ENCODE peak calls at places on chromosomes 11 and 22, in five cellular contexts. C is mesenchymal stem cell, M is H1, W is H9, J is neuronal stem cell. Z is an unnamed sample.

GRCh38 chr11:88174627-88175003 is 628 bp downstream of the RAB38 start:
- DNase-seq in C (peak; percentile 90), M (no peak), W (peak; percentile 41), J (peak; percentile 29), Z (peak; percentile 17)

GRCh38 chr11:86291466-86292262 is 10.4 kb upstream of the HIKESHI start:
- DNase-seq in C (peak; percentile 57), M (peak; percentile 79), W (peak; percentile 43), J (peak; percentile 57), Z (peak; percentile 23)

GRCh38 chr11:61023086-61024035 is 51.9 kb downstream of the CD6 start:
- DNase-seq in C (no peak), M (no peak), W (no peak), J (no peak), Z (no peak)

GRCh38 chr11:91396243-91397133 is 828.1 kb upstream of the FAT3 start:
- DNase-seq in C (peak; percentile 8), M (no peak), W (no peak), J (no peak), Z (peak; percentile 55)

GRCh38 chr11:72228844-72229231 is 4.3 kb downstream of the INPPL1 start:
- DNase-seq in C (no peak), M (no peak), W (no peak), J (no peak), Z (peak; percentile 6)

GRCh38 chr11:128026596-128026995 is 560.8 kb downstream of the ETS1 start:
- DNase-seq in C (peak; percentile 98), M (no peak), W (no peak), J (no peak), Z (peak; percentile 95)

GRCh38 chr11:8593935-8594909 is at the start of gene STK33:
- DNase-seq in C (peak; percentile 13), M (peak; percentile 88), W (peak; percentile 86), J (peak; percentile 69), Z (peak; percentile 13)

GRCh38 chr22:18057568-18058209 is 20.1 kb upstream of the PEX26 start:
- DNase-seq in C (peak; percentile 93), M (no peak), W (no peak), J (no peak), Z (peak; percentile 66)

GRCh38 chr11:13644997-13645667 is 23.3 kb upstream of the FAR1 start:
- DNase-seq in C (no peak), M (no peak), W (no peak), J (no peak), Z (peak; percentile 77)

GRCh38 chr11:125433454-125434121 is 62.5 kb downstream of the FEZ1 start:
- DNase-seq in C (peak; percentile 63), M (peak; percentile 76), W (peak; percentile 87), J (peak; percentile 48), Z (peak; percentile 32)

GRCh38 chr22:40070701-40071100 is 75.9 kb downstream of the FAM83F start:
- DNase-seq in C (peak; percentile 26), M (no peak), W (no peak), J (no peak), Z (no peak)

GRCh38 chr11:31826530-31827438 is 15.7 kb upstream of the PAX6 start:
- DNase-seq in C (no peak), M (peak; percentile 71), W (peak; percentile 51), J (peak; percentile 45), Z (no peak)

GRCh38 chr11:62370743-62371440 is 33.6 kb downstream of the ASRGL1 start:
- DNase-seq in C (no peak), M (no peak), W (peak; percentile 67), J (no peak), Z (no peak)

GRCh38 chr11:64925536-64926449 is 1.3 kb downstream of the PPP2R5B start:
- DNase-seq in C (no peak), M (no peak), W (no peak), J (no peak), Z (no peak)

GRCh38 chr22:49632199-49633009 is 195.3 kb downstream of the BRD1 start:
- DNase-seq in C (peak; percentile 38), M (peak; percentile 84), W (peak; percentile 80), J (peak; percentile 74), Z (no peak)

GRCh38 chr22:49936973-49937757 is 18.7 kb downstream of the CRELD2 start:
- DNase-seq in C (peak; percentile 75), M (no peak), W (no peak), J (no peak), Z (no peak)

GRCh38 chr11:73334244-73335203 is 26.4 kb downstream of the ARHGEF17 start:
- DNase-seq in C (peak; percentile 96), M (no peak), W (no peak), J (no peak), Z (peak; percentile 30)

GRCh38 chr11:32173435-32173834 is 82.6 kb downstream of the RCN1 start:
- DNase-seq in C (peak; percentile 60), M (peak; percentile 79), W (peak; percentile 81), J (peak; percentile 62), Z (peak; percentile 74)

GRCh38 chr22:19526076-19526701 is 2.0 kb upstream of the CLDN5 start:
- DNase-seq in C (no peak), M (no peak), W (no peak), J (no peak), Z (no peak)

GRCh38 chr11:130227373-130227772 is 67.8 kb downstream of the ST14 start:
- DNase-seq in C (no peak), M (no peak), W (no peak), J (no peak), Z (no peak)

GRCh38 chr11:117933930-117934329 is 4.7 kb upstream of the TMPRSS13 start:
- DNase-seq in C (no peak), M (no peak), W (peak; percentile 40), J (no peak), Z (no peak)

GRCh38 chr11:108239076-108239475 is 16.2 kb downstream of the ATM start:
- DNase-seq in C (no peak), M (no peak), W (no peak), J (no peak), Z (no peak)

GRCh38 chr11:2539761-2540520 is 95.1 kb downstream of the KCNQ1 start:
- DNase-seq in C (no peak), M (no peak), W (no peak), J (no peak), Z (no peak)

GRCh38 chr11:123653997-123654565 is 343 bp downstream of the SCN3B start:
- DNase-seq in C (peak; percentile 60), M (peak; percentile 83), W (peak; percentile 66), J (peak; percentile 67), Z (peak; percentile 53)

GRCh38 chr11:12460441-12460840 is 83.1 kb downstream of the PARVA start:
- DNase-seq in C (peak; percentile 53), M (no peak), W (no peak), J (no peak), Z (no peak)

GRCh38 chr11:64610596-64610995 is 19.6 kb downstream of the SLC22A12 start:
- DNase-seq in C (no peak), M (no peak), W (no peak), J (no peak), Z (no peak)

GRCh38 chr11:35298369-35298768 is 121.0 kb downstream of the SLC1A2 start:
- DNase-seq in C (no peak), M (no peak), W (no peak), J (no peak), Z (peak; percentile 36)

GRCh38 chr11:72840780-72841179 is 26.6 kb downstream of the ATG16L2 start:
- DNase-seq in C (peak; percentile 92), M (no peak), W (no peak), J (no peak), Z (peak; percentile 37)

GRCh38 chr22:24827305-24827704 is 21.3 kb downstream of the SGSM1 start:
- DNase-seq in C (no peak), M (no peak), W (no peak), J (no peak), Z (no peak)
- H2BK12ac ChIP-seq in C (no peak overlapping the region), M (no peak overlapping the region), W (no peak overlapping the region), J (no peak overlapping the region), Z (no peak overlapping the region)

GRCh38 chr22:43925433-43926348 is 2.1 kb downstream of the PNPLA3 start:
- DNase-seq in C (peak; percentile 47), M (peak; percentile 60), W (peak; percentile 74), J (peak; percentile 80), Z (no peak)
- H2BK12ac ChIP-seq in C (peak overlapping the region; percentile 52), M (no peak overlapping the region), W (no peak overlapping the region), J (no peak overlapping the region), Z (peak overlapping the region; percentile 13)

GRCh38 chr22:42072606-42073330 is 1.3 kb upstream of the PHETA2 start:
- DNase-seq in C (no peak), M (no peak), W (no peak), J (no peak), Z (no peak)
- H2BK12ac ChIP-seq in C (no peak overlapping the region), M (peak overlapping the region; percentile 9), W (no peak overlapping the region), J (no peak overlapping the region), Z (no peak overlapping the region)

GRCh38 chr22:33024626-33025025 is 33.6 kb downstream of the SYN3 start:
- DNase-seq in C (no peak), M (no peak), W (no peak), J (no peak), Z (no peak)
- H2BK12ac ChIP-seq in C (no peak overlapping the region), M (no peak overlapping the region), W (no peak overlapping the region), J (no peak overlapping the region), Z (no peak overlapping the region)

GRCh38 chr22:24400726-24401596 is 26.4 kb upstream of the ADORA2A start:
- DNase-seq in C (peak; percentile 90), M (no peak), W (no peak), J (no peak), Z (peak; percentile 9)

GRCh38 chr22:24402460-24403192 is 24.8 kb upstream of the ADORA2A start:
- DNase-seq in C (peak; percentile 94), M (no peak), W (no peak), J (no peak), Z (peak; percentile 57)

GRCh38 chr22:24400037-24400725 is 27.2 kb upstream of the ADORA2A start:
- DNase-seq in C (no peak), M (no peak), W (no peak), J (no peak), Z (no peak)

GRCh38 chr22:24404561-24405275 is 22.7 kb upstream of the ADORA2A start:
- DNase-seq in C (no peak), M (no peak), W (no peak), J (no peak), Z (no peak)

GRCh38 chr22:24401824-24402434 is 25.5 kb upstream of the ADORA2A start:
- DNase-seq in C (no peak), M (no peak), W (no peak), J (no peak), Z (no peak)
- H2BK12ac ChIP-seq in C (peak overlapping the region; percentile 26), M (no peak overlapping the region), W (no peak overlapping the region), J (no peak overlapping the region), Z (no peak overlapping the region)

GRCh38 chr11:126584028-126584427 is 228.5 kb downstream of the ST3GAL4 start:
- DNase-seq in C (no peak), M (no peak), W (no peak), J (no peak), Z (no peak)

GRCh38 chr11:126585388-126586302 is 230.2 kb downstream of the ST3GAL4 start:
- DNase-seq in C (peak; percentile 2), M (no peak), W (peak; percentile 81), J (no peak), Z (no peak)

GRCh38 chr11:126583101-126583500 is 227.6 kb downstream of the ST3GAL4 start:
- DNase-seq in C (no peak), M (no peak), W (no peak), J (no peak), Z (no peak)

GRCh38 chr11:126581871-126582270 is 226.4 kb downstream of the ST3GAL4 start:
- DNase-seq in C (no peak), M (no peak), W (peak; percentile 47), J (no peak), Z (no peak)

DNA sequence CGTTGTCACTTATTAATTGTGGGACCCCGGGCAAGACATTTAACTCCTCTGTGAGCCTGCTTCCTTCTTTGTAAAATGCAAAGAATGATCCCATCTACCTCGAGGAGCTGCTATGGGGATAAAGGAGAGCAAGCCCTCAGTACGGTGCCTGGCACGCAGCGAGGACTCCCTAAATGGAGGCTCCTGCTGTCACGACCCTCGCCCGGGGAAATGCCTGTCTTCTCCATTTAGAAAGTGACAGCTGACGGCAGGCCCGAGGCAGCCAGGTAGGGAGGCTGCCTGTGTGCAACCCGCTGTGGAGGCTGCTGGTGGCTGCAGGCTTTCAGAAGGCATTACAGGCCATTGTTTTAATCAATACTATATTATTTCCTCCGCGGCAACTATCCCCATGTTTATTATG is 228.1 kb downstream of the ST3GAL4 start:
- DNase-seq in C (no peak), M (no peak), W (no peak), J (no peak), Z (no peak)
- H2BK12ac ChIP-seq in C (no peak overlapping the region), M (no peak overlapping the region), W (no peak overlapping the region), J (no peak overlapping the region), Z (no peak overlapping the region)

Z was measured in trophoblast cell.